ENCODE peak calls at places on chromosomes 16 and 17, in six cellular contexts. E is neural crest cell; Z is astrocyte of the spinal cord; D is CD4-positive, alpha-beta memory T cell; L is left ventricle myocardium inferior; I is T-helper 22 cell. X is an unnamed sample.

GRCh38 chr16:71414038-71414437 is 27.8 kb downstream of the TLE7 start:
- DNase-seq in E (no peak), Z (no peak), D (no peak), L (no peak), I (no peak), X (no peak)

GRCh38 chr17:72120878-72121163 is at the start of gene SOX9:
- DNase-seq in E (peak), Z (peak), D (no peak), L (peak), I (no peak), X (no peak)

GRCh38 chr16:69613283-69614154 is 47.8 kb downstream of the NFAT5 start:
- DNase-seq in E (no peak), Z (peak), D (no peak), L (no peak), I (no peak), X (no peak)

GRCh38 chr17:75475144-75475835 is 18.9 kb downstream of the TMEM94 start:
- DNase-seq in E (peak), Z (peak), D (no peak), L (no peak), I (no peak), X (no peak)

GRCh38 chr17:28335959-28336871 is 654 bp downstream of the TNFAIP1 start:
- DNase-seq in E (peak), Z (peak), D (no peak), L (peak), I (no peak), X (peak)

GRCh38 chr17:30393491-30393890 is 14.8 kb downstream of the CPD start:
- DNase-seq in E (no peak), Z (no peak), D (no peak), L (no peak), I (no peak), X (no peak)

GRCh38 chr16:86499889-86500707 is 10.2 kb upstream of the FOXF1 start:
- DNase-seq in E (no peak), Z (no peak), D (no peak), L (no peak), I (no peak), X (no peak)

GRCh38 chr17:77735051-77735340 is 223.5 kb upstream of the TNRC6C start:
- DNase-seq in E (no peak), Z (no peak), D (no peak), L (no peak), I (no peak), X (no peak)

GRCh38 chr17:43363181-43363925 is 35.4 kb upstream of the ARL4D start:
- DNase-seq in E (no peak), Z (no peak), D (no peak), L (no peak), I (no peak), X (no peak)

GRCh38 chr17:78798695-78799559 is 16.9 kb upstream of the CYTH1 start:
- DNase-seq in E (no peak), Z (no peak), D (peak), L (no peak), I (no peak), X (peak)

GRCh38 chr17:4497101-4497824 is 1.4 kb upstream of the SPNS2 start:
- DNase-seq in E (no peak), Z (peak), D (no peak), L (no peak), I (no peak), X (no peak)

GRCh38 chr17:47266782-47267181 is 13.2 kb downstream of the ITGB3 start:
- DNase-seq in E (no peak), Z (peak), D (no peak), L (no peak), I (no peak), X (no peak)

GRCh38 chr17:83160443-83161297 is 81.3 kb downstream of the METRNL start:
- DNase-seq in E (no peak), Z (no peak), D (no peak), L (no peak), I (no peak), X (no peak)

GRCh38 chr17:73271078-73271477 is 9.4 kb upstream of the CPSF4L start:
- DNase-seq in E (no peak), Z (no peak), D (no peak), L (no peak), I (no peak), X (no peak)

GRCh38 chr16:24555346-24555872 is 16.0 kb downstream of the RBBP6 start:
- DNase-seq in E (no peak), Z (no peak), D (no peak), L (no peak), I (no peak), X (no peak)

GRCh38 chr17:44362056-44362355 is 1.6 kb downstream of the FAM171A2 start:
- DNase-seq in E (no peak), Z (no peak), D (no peak), L (no peak), I (no peak), X (no peak)

GRCh38 chr16:7431723-7432122 is 99.1 kb downstream of the RBFOX1 start:
- DNase-seq in E (no peak), Z (no peak), D (no peak), L (no peak), I (no peak), X (no peak)

GRCh38 chr16:89784409-89784808 is 32.0 kb downstream of the FANCA start:
- DNase-seq in E (no peak), Z (no peak), D (peak), L (no peak), I (peak), X (no peak)

GRCh38 chr16:4370151-4370550 is 1.5 kb upstream of the VASN start:
- DNase-seq in E (no peak), Z (no peak), D (no peak), L (no peak), I (no peak), X (no peak)

GRCh38 chr17:36627101-36627500 is 25.7 kb downstream of the MRM1 start:
- DNase-seq in E (peak), Z (no peak), D (no peak), L (no peak), I (no peak), X (no peak)

GRCh38 chr17:19024101-19025078 is 19.8 kb upstream of the FAM83G start:
- DNase-seq in E (no peak), Z (no peak), D (no peak), L (peak), I (no peak), X (no peak)

GRCh38 chr16:70267516-70267915 is 15.8 kb upstream of the EXOSC6 start:
- DNase-seq in E (peak), Z (peak), D (peak), L (no peak), I (no peak), X (peak)

X was measured in endothelial cell of umbilical vein.